ENCODE peak calls at places on chromosome 18, in four cellular contexts. B is kidney tubule cell, O is PC-3, D is T1000. J is an unnamed sample.

GRCh38 chr18:48475635-48476549 is 62.9 kb upstream of the CTIF start:
- DNase-seq in B (peak), O (peak), D (peak), J (peak)

GRCh38 chr18:11245889-11246288 is 96.5 kb upstream of the PIEZO2 start:
- DNase-seq in B (no peak), O (no peak), D (no peak), J (no peak)

GRCh38 chr18:14925281-14925709 is 177.3 kb downstream of the ANKRD30B start:
- DNase-seq in B (no peak), O (no peak), D (no peak), J (peak)

GRCh38 chr18:24014062-24014985 is at the start of gene TTC39C:
- DNase-seq in B (peak), O (peak), D (peak), J (peak)

GRCh38 chr18:9426753-9427152 is 48.6 kb upstream of the RALBP1 start:
- DNase-seq in B (no peak), O (no peak), D (no peak), J (no peak)

GRCh38 chr18:74234326-74235171 is 57.2 kb downstream of the CYB5A start:
- DNase-seq in B (peak), O (peak), D (no peak), J (peak)

GRCh38 chr18:77822552-77823138 is 573.0 kb downstream of the GALR1 start:
- DNase-seq in B (no peak), O (no peak), D (no peak), J (no peak)

GRCh38 chr18:49399003-49399402 is 61.4 kb downstream of the DYM start:
- DNase-seq in B (peak), O (no peak), D (no peak), J (no peak)

GRCh38 chr18:10015288-10015701 is 101.5 kb downstream of the VAPA start:
- DNase-seq in B (peak), O (peak), D (no peak), J (peak)

GRCh38 chr18:30409120-30409519 is 633.4 kb downstream of the DSC3 start:
- DNase-seq in B (no peak), O (no peak), D (no peak), J (no peak)

GRCh38 chr18:79904357-79905147 is 46.9 kb downstream of the SLC66A2 start:
- DNase-seq in B (no peak), O (no peak), D (no peak), J (no peak)